ENCODE peak calls at places on chromosomes 2 and 18, in seven cellular contexts. T is IMR-90; M is effector memory CD4-positive, alpha-beta T cell; U is OCI-LY7; B is AG10803; R is fibroblast of lung; K is cardiac fibroblast. I is an unnamed sample.

GRCh38 chr2:88180594-88181240 is 10.6 kb downstream of the THNSL2 start:
- DNase-seq in T (peak; percentile 2), M (no peak), U (no peak), B (peak; percentile 83), R (no peak), K (peak; percentile 13), I (no peak)

GRCh38 chr2:207182916-207183315 is 17.2 kb upstream of the KLF7 start:
- DNase-seq in T (peak; percentile 47), M (no peak), U (no peak), B (peak; percentile 76), R (no peak), K (peak; percentile 43), I (no peak)

GRCh38 chr2:219155054-219155644 is 5.5 kb downstream of the NHEJ1 start:
- DNase-seq in T (peak; percentile 73), M (peak; percentile 18), U (peak; percentile 84), B (peak; percentile 70), R (peak; percentile 80), K (peak; percentile 84), I (peak; percentile 35)

GRCh38 chr2:207416936-207417718 is 112.6 kb upstream of the CREB1 start:
- DNase-seq in T (peak; percentile 23), M (no peak), U (no peak), B (no peak), R (no peak), K (no peak), I (no peak)

GRCh38 chr2:120774557-120775160 is 39.0 kb downstream of the GLI2 start:
- DNase-seq in T (no peak), M (no peak), U (no peak), B (no peak), R (no peak), K (no peak), I (no peak)

GRCh38 chr2:37641582-37642111 is 29.8 kb downstream of the CDC42EP3 start:
- DNase-seq in T (peak; percentile 82), M (no peak), U (no peak), B (peak; percentile 92), R (peak; percentile 67), K (no peak), I (no peak)

GRCh38 chr2:29314816-29315571 is 199.8 kb downstream of the CLIP4 start:
- DNase-seq in T (no peak), M (peak; percentile 23), U (peak; percentile 23), B (peak; percentile 12), R (no peak), K (no peak), I (peak; percentile 55)

GRCh38 chr18:9454061-9454703 is 21.1 kb upstream of the RALBP1 start:
- DNase-seq in T (peak; percentile 49), M (no peak), U (no peak), B (peak; percentile 29), R (no peak), K (peak; percentile 54), I (no peak)

GRCh38 chr2:22579341-22579740 is 805.6 kb upstream of the KLHL29 start:
- DNase-seq in T (no peak), M (no peak), U (no peak), B (no peak), R (no peak), K (no peak), I (no peak)

GRCh38 chr2:218898109-218898878 is 17.6 kb downstream of the WNT10A start:
- DNase-seq in T (peak; percentile 18), M (peak; percentile 71), U (peak; percentile 76), B (peak; percentile 20), R (peak; percentile 38), K (peak; percentile 43), I (peak; percentile 79)

GRCh38 chr2:109164739-109165221 is 35.8 kb downstream of the SH3RF3 start:
- DNase-seq in T (peak; percentile 78), M (no peak), U (no peak), B (peak; percentile 85), R (peak; percentile 75), K (peak; percentile 72), I (no peak)

GRCh38 chr2:200159829-200160781 is 146.4 kb upstream of the SPATS2L start:
- DNase-seq in T (peak; percentile 53), M (no peak), U (no peak), B (peak; percentile 26), R (peak; percentile 48), K (no peak), I (no peak)

DNA sequence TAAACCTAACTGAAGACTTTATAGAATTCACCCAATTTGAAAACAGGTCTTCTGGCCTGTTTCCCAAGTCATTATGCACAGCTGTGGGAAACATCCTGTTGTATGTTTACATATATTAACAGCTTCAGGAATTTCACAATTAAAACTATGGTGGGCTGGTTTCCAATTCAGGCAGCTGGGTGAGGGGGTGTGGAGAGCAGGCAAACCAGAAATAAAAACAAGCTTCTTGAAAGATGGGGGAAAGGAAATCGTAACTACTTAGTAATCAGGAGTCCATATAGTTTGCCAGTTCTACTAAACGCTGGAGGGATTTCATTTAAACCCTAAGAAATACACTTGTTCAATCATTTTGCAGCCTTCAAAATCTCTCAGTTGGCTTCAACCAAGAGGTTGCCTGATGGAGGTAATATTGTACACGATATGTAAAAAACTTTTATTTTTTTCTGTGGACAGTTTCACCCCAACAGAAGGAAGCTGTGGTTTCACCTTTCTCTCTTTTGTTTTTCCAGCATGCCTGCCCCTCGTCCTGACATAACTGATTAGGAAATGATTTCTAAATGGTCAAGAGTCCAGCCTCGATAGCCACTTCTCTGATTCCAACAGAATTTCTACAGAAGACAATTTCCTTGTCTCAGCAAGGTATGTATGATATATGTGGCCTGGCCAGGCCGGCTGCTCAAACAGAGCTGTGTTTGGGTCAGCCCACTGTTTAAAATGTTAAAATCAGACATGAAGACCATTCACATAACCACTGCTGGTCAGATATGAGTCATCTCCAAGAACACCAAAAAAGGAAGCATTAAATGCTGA is 22.6 kb downstream of the ATP8B1 start:
- DNase-seq in T (peak; percentile 94), M (no peak), U (no peak), B (peak; percentile 75), R (peak; percentile 93), K (peak; percentile 82), I (no peak)
- H3K4me3 ChIP-seq in T (peak overlapping the region; percentile 4), M (no peak overlapping the region), U (no peak overlapping the region), B (no peak overlapping the region), R (peak overlapping the region; percentile 30), K (no peak overlapping the region), I (no peak overlapping the region)

DNA sequence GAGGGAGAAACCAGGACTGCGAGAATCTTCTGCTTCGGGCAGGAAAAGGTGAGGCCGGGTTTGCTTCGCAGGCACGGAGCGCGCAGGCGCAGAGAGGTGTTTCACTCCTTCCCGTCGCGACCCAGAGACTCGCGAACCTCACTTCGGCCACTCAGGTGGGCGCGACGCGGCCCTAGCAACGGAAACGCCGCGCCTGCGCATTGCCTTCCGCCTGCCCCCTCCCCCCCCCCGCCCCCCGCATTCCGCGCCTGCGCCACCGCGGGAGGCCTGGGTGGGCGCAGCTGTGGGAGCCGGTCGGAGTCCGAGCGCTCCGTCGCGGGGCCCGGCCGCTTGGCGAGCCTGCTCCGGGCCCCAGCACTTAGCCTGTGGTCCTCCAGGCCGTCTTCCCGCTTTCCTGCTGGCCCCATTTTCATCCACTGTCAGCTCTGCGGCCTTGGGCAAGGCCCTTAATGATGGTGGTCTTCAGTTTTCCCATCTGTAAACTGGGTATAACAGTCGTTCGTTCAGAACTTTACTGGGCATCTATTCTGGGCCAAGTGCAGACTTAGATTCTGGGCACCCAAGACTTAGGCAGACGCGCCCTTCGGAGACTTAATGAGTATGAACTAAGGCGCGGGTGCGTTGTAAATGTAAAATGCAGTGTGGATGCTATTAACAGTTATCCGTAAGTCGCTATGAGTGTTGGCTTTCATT is 62.1 kb upstream of the ACKR3 start:
- DNase-seq in T (no peak), M (peak; percentile 25), U (no peak), B (peak; percentile 12), R (peak; percentile 6), K (peak; percentile 56), I (peak; percentile 58)
- H3K4me3 ChIP-seq in T (no peak overlapping the region), M (peak overlapping the region; percentile 37), U (no peak overlapping the region), B (peak overlapping the region; percentile 54), R (peak overlapping the region; percentile 20), K (peak overlapping the region; percentile 37), I (peak overlapping the region; percentile 48)

GRCh38 chr18:3604626-3605408 is 154.8 kb downstream of the TGIF1 start:
- DNase-seq in T (peak; percentile 98), M (no peak), U (peak; percentile 75), B (peak; percentile 99), R (peak; percentile 97), K (peak; percentile 98), I (no peak)
- H3K4me3 ChIP-seq in T (peak overlapping the region; percentile 49), M (peak overlapping the region; percentile 42), U (peak overlapping the region; percentile 60), B (peak overlapping the region; percentile 50), R (peak overlapping the region; percentile 53), K (peak overlapping the region; percentile 32), I (peak overlapping the region; percentile 18)

GRCh38 chr2:150817422-150817821 is 330.0 kb upstream of the RND3 start:
- DNase-seq in T (no peak), M (no peak), U (no peak), B (no peak), R (no peak), K (no peak), I (no peak)
- H3K4me3 ChIP-seq in T (no peak overlapping the region), M (no peak overlapping the region), U (no peak overlapping the region), B (no peak overlapping the region), R (no peak overlapping the region), K (no peak overlapping the region), I (no peak overlapping the region)

DNA sequence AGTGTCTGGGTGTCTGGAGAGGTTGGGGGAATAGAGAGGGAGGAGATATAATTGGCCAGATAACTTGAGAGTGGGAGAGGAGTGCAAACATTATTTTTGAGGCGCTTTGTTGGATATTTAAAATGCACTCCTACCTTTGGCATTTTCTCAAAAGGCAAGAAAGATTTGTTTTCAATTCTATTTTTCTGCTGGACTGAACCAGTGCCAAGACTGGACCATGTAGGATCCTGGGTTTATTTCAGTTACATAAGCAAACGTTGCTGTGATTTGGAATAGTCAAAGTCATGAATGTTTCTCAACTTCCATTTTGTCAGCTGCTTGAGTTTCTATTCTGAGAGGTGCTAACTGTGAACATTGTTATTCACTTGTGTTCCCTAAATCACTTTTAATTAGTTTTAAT is 8.9 kb upstream of the CHRNA1 start:
- DNase-seq in T (no peak), M (no peak), U (no peak), B (no peak), R (peak; percentile 52), K (no peak), I (no peak)
- H3K4me3 ChIP-seq in T (no peak overlapping the region), M (no peak overlapping the region), U (no peak overlapping the region), B (no peak overlapping the region), R (no peak overlapping the region), K (no peak overlapping the region), I (no peak overlapping the region)

DNA sequence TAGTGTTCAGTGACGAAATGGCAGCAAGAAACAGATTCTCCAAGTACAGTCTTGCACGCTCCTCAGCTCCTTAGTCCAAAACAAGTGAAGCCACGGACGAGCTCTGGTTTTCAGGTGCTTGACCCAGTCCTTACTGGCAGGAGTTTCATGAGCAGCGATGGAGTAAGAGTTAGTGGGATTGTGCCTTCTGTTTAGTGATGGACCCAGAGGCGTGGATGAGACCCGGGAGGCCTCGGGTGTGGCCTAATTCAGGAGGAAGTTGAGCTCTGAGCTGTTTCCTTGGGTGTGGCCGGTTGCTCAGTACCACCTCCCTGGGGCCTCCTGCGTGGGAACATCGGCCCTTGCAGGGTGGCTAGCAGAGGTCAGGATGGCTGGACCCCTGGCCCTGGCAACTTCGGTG is 52.0 kb downstream of the KIF5C start:
- DNase-seq in T (no peak), M (peak; percentile 18), U (no peak), B (no peak), R (no peak), K (no peak), I (no peak)
- H3K4me3 ChIP-seq in T (no peak overlapping the region), M (peak overlapping the region; percentile 19), U (no peak overlapping the region), B (no peak overlapping the region), R (no peak overlapping the region), K (no peak overlapping the region), I (peak overlapping the region; percentile 10)

DNA sequence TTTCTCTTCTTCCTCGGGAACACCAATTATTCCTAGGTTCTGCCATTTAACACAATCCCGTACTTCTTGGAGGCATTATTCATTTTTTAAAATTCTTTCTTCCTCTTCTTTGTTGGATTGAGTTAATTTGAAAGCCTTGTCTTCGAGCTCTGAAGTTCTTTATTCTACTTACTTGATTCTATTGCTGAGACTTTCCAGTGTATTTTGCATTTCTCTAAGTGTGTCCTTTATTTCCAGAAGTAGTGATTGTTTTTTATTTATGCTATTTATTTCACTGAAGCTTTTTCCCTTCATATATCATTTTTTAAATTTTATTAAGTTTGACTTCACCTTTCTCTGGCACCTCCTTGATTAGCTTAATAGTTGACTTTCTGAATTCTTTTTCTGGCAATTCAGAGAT is 13.6 kb upstream of the UPP2 start:
- DNase-seq in T (no peak), M (no peak), U (no peak), B (no peak), R (no peak), K (no peak), I (no peak)
- H3K4me3 ChIP-seq in T (no peak overlapping the region), M (no peak overlapping the region), U (no peak overlapping the region), B (no peak overlapping the region), R (no peak overlapping the region), K (no peak overlapping the region), I (no peak overlapping the region)